ENCODE peak calls at places on chromosomes 16 and 17, in eight cellular contexts. T, R, E, Z, H, W, N and G are unnamed samples.
A peak's percentile ranks its signal among the peaks of the same experiment; 100 is the strongest.

GRCh38 chr16:56106527-56106926 is 84.8 kb upstream of the GNAO1 start:
- DNase-seq in T (no peak), R (no peak), E (no peak), Z (no peak), H (no peak), W (no peak), N (no peak), G (no peak)

GRCh38 chr17:21250719-21251305 is 2.4 kb downstream of the NATD1 start:
- DNase-seq in T (no peak), R (no peak), E (no peak), Z (no peak), H (no peak), W (no peak), N (no peak), G (no peak)

GRCh38 chr17:18321309-18321708 is 6.2 kb downstream of the SMCR8 start:
- DNase-seq in T (no peak), R (peak; percentile 12), E (peak; percentile 51), Z (no peak), H (no peak), W (no peak), N (no peak), G (no peak)

GRCh38 chr16:16071631-16072244 is 122.3 kb downstream of the ABCC1 start:
- DNase-seq in T (peak; percentile 78), R (peak; percentile 42), E (no peak), Z (no peak), H (no peak), W (no peak), N (peak; percentile 53), G (no peak)

GRCh38 chr17:1398900-1399299 is 1.1 kb downstream of the YWHAE start:
- DNase-seq in T (peak; percentile 40), R (peak; percentile 25), E (peak; percentile 23), Z (peak; percentile 44), H (no peak), W (no peak), N (no peak), G (no peak)

GRCh38 chr17:37317867-37318266 is 57.9 kb upstream of the C17orf78 start:
- DNase-seq in T (no peak), R (no peak), E (no peak), Z (no peak), H (no peak), W (no peak), N (no peak), G (no peak)

GRCh38 chr17:77654861-77655260 is 303.6 kb upstream of the TNRC6C start:
- DNase-seq in T (no peak), R (no peak), E (no peak), Z (no peak), H (peak; percentile 21), W (no peak), N (no peak), G (no peak)

GRCh38 chr17:31593806-31594205 is 202.3 kb downstream of the RAB11FIP4 start:
- DNase-seq in T (peak; percentile 89), R (no peak), E (no peak), Z (no peak), H (no peak), W (no peak), N (no peak), G (no peak)

GRCh38 chr16:20175358-20175757 is 101.7 kb upstream of the GPR139 start:
- DNase-seq in T (no peak), R (no peak), E (no peak), Z (no peak), H (no peak), W (peak; percentile 27), N (no peak), G (no peak)

GRCh38 chr17:83103200-83103937 is 24.0 kb downstream of the METRNL start:
- DNase-seq in T (peak; percentile 66), R (no peak), E (peak; percentile 77), Z (peak; percentile 30), H (peak; percentile 92), W (no peak), N (peak; percentile 76), G (no peak)

GRCh38 chr16:49056546-49056945 is 225.1 kb downstream of the CBLN1 start:
- DNase-seq in T (no peak), R (no peak), E (no peak), Z (peak; percentile 67), H (no peak), W (no peak), N (no peak), G (no peak)

GRCh38 chr17:5711344-5711743 is 127.0 kb upstream of the NLRP1 start:
- DNase-seq in T (no peak), R (no peak), E (peak; percentile 82), Z (no peak), H (no peak), W (no peak), N (no peak), G (no peak)

GRCh38 chr16:9199751-9200150 is 108.3 kb downstream of the HAPSTR1 start:
- DNase-seq in T (no peak), R (no peak), E (no peak), Z (no peak), H (no peak), W (no peak), N (no peak), G (no peak)

GRCh38 chr17:29800457-29800856 is 129.6 kb downstream of the SSH2 start:
- DNase-seq in T (no peak), R (no peak), E (no peak), Z (no peak), H (no peak), W (no peak), N (no peak), G (no peak)

GRCh38 chr16:9256196-9256595 is 164.8 kb downstream of the HAPSTR1 start:
- DNase-seq in T (no peak), R (peak; percentile 43), E (peak; percentile 68), Z (peak; percentile 70), H (peak; percentile 54), W (no peak), N (peak; percentile 34), G (no peak)

GRCh38 chr16:964696-965395 is 5.9 kb downstream of the LMF1 start:
- DNase-seq in T (no peak), R (no peak), E (no peak), Z (no peak), H (no peak), W (no peak), N (peak; percentile 70), G (no peak)

GRCh38 chr17:16298140-16298662 is 55.1 kb downstream of the CENPV start:
- DNase-seq in T (no peak), R (no peak), E (no peak), Z (no peak), H (no peak), W (no peak), N (no peak), G (no peak)

GRCh38 chr17:27471321-27472269 is 15.3 kb downstream of the KSR1 start:
- DNase-seq in T (peak; percentile 41), R (no peak), E (no peak), Z (no peak), H (no peak), W (peak; percentile 97), N (no peak), G (no peak)

GRCh38 chr17:69516225-69516624 is 101.7 kb downstream of the MAP2K6 start:
- DNase-seq in T (no peak), R (no peak), E (no peak), Z (no peak), H (no peak), W (no peak), N (no peak), G (no peak)

GRCh38 chr17:49015924-49016774 is 19.0 kb downstream of the IGF2BP1 start:
- DNase-seq in T (peak; percentile 20), R (no peak), E (no peak), Z (no peak), H (no peak), W (no peak), N (no peak), G (no peak)

GRCh38 chr17:56018202-56018601 is 135.1 kb upstream of the ANKFN1 start:
- DNase-seq in T (no peak), R (peak; percentile 53), E (no peak), Z (no peak), H (no peak), W (no peak), N (no peak), G (no peak)

GRCh38 chr16:79536958-79537357 is 63.6 kb downstream of the MAF start:
- DNase-seq in T (no peak), R (no peak), E (no peak), Z (no peak), H (no peak), W (no peak), N (no peak), G (no peak)

GRCh38 chr17:67386965-67387551 is 10.0 kb downstream of the PITPNC1 start:
- DNase-seq in T (peak; percentile 55), R (peak; percentile 71), E (peak; percentile 85), Z (peak; percentile 56), H (peak; percentile 66), W (no peak), N (no peak), G (no peak)

GRCh38 chr17:76530489-76530814 is 7.1 kb downstream of the CYGB start:
- DNase-seq in T (no peak), R (no peak), E (no peak), Z (no peak), H (no peak), W (no peak), N (no peak), G (no peak)
- H3K4me1 ChIP-seq in T (peaks cover 40% of the 10 kb centered on the region), R (peaks cover 23% of the 10 kb centered on the region), E (peaks cover 9% of the 10 kb centered on the region), Z (peaks cover 35% of the 10 kb centered on the region), H (no peaks in the 10 kb centered on the region), W (peaks cover 12% of the 10 kb centered on the region), N (peaks cover 53% of the 10 kb centered on the region), G (peaks cover 74% of the 10 kb centered on the region)

DNA sequence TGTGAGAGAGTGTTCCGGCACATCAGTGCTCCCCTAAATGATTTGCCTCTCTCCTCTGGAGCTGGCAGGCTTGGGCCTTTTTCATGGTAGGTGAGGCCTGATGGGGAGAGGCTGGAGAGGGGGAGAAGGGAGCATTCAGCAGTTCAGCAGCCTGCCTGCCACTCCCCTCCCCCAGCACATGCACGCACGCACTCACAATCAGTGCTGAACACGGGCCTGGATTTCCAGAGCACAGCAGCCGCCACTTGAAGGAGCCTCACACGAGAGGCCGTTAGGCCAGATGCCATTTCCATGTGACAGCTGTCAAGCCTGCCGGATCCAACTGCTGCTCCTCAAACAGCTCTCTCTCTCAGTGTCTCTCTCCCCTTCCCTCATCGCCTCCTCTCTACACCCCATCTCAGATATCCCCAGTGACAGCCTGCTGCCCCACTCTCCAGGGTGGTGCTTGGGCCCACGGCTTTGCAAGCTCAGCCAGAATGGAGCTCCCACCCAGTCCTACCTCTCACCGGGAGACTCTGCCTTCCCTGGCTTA is 226.4 kb downstream of the CCDC182 start:
- DNase-seq in T (no peak), R (peak; percentile 92), E (peak; percentile 44), Z (no peak), H (no peak), W (no peak), N (peak; percentile 91), G (no peak)
- H3K27ac ChIP-seq in T (no peak overlapping the region), R (peak overlapping the region; percentile 84), E (no peak overlapping the region), Z (no peak overlapping the region), H (no peak overlapping the region), W (no peak overlapping the region), N (peak overlapping the region; percentile 82), G (no peak overlapping the region)

GRCh38 chr16:68365167-68365817 is 54.5 kb downstream of the PRMT7 start:
- DNase-seq in T (no peak), R (no peak), E (no peak), Z (no peak), H (no peak), W (no peak), N (no peak), G (no peak)
- H3K4me1 ChIP-seq in T (no peaks in the 10 kb centered on the region), R (no peaks in the 10 kb centered on the region), E (peaks cover 34% of the 10 kb centered on the region), Z (peaks cover 19% of the 10 kb centered on the region), H (no peaks in the 10 kb centered on the region), W (peaks cover 35% of the 10 kb centered on the region), N (peaks cover 30% of the 10 kb centered on the region), G (peaks cover 42% of the 10 kb centered on the region)

GRCh38 chr17:65190467-65191095 is 53.4 kb downstream of the RGS9 start:
- DNase-seq in T (peak; percentile 89), R (no peak), E (no peak), Z (no peak), H (no peak), W (no peak), N (no peak), G (no peak)
- H3K27ac ChIP-seq in T (no peak overlapping the region), R (no peak overlapping the region), E (no peak overlapping the region), Z (no peak overlapping the region), H (no peak overlapping the region), W (no peak overlapping the region), N (no peak overlapping the region), G (no peak overlapping the region)